ENCODE peak calls at places on chromosomes 11 and 22, in ten cellular contexts. E is GM20000, J is fibroblast of villous mesenchyme, U is thoracic aorta, V is endothelial cell, K is dorsolateral prefrontal cortex, A is PC-9, I is spleen, M is HL-60, S is GM12865. Y is an unnamed sample.

GRCh38 chr11:86938900-86939880 is 16.0 kb downstream of the FZD4 start:
- DNase-seq in K (no peak), V (peak), E (peak), A (no peak), M (no peak), U (no peak), S (peak), J (peak), I (no peak), Y (peak)

GRCh38 chr11:70883973-70884688 is 368.2 kb downstream of the SHANK2 start:
- DNase-seq in A (no peak), I (no peak), K (no peak), E (no peak), J (peak), U (no peak), S (no peak), V (no peak), M (no peak), Y (no peak)

GRCh38 chr11:73931039-73931645 is 19.7 kb upstream of the DNAJB13 start:
- DNase-seq in A (peak), E (peak), J (peak), S (peak), M (peak), U (no peak), I (no peak), V (peak), K (no peak), Y (peak)

GRCh38 chr11:106400949-106401545 is 323.6 kb downstream of the AASDHPPT start:
- DNase-seq in J (no peak), I (no peak), E (no peak), V (no peak), U (no peak), A (no peak), S (no peak), M (no peak), K (no peak), Y (no peak)

GRCh38 chr11:5689551-5689983 is at the start of gene TRIM22:
- DNase-seq in E (peak), I (no peak), U (no peak), J (peak), A (no peak), M (peak), K (no peak), S (peak), V (no peak), Y (peak)

GRCh38 chr11:36577859-36578258 is 10.1 kb downstream of the RAG1 start:
- DNase-seq in V (no peak), M (no peak), U (no peak), K (no peak), S (no peak), A (no peak), E (no peak), I (no peak), J (no peak), Y (no peak)

GRCh38 chr11:3177931-3178330 is 12.8 kb upstream of the OSBPL5 start:
- DNase-seq in E (no peak), J (peak), K (no peak), S (no peak), M (no peak), A (no peak), I (no peak), U (no peak), V (no peak), Y (no peak)

GRCh38 chr11:65577756-65578109 is 1.9 kb downstream of the EHBP1L1 start:
- DNase-seq in K (no peak), V (no peak), J (no peak), E (no peak), A (no peak), I (no peak), U (no peak), M (no peak), S (no peak), Y (no peak)

GRCh38 chr22:26398741-26399153 is 30.3 kb upstream of the ASPHD2 start:
- DNase-seq in U (no peak), J (peak), E (peak), V (peak), I (no peak), M (peak), A (peak), S (peak), K (peak), Y (peak)

GRCh38 chr11:73977856-73978519 is 4.7 kb downstream of the UCP2 start:
- DNase-seq in U (no peak), J (no peak), S (no peak), A (no peak), E (no peak), M (peak), V (no peak), I (peak), K (peak), Y (no peak)

GRCh38 chr22:18996376-18996900 is 60.3 kb upstream of the PRODH start:
- DNase-seq in U (no peak), I (no peak), J (no peak), E (no peak), A (no peak), K (no peak), V (no peak), M (no peak), S (no peak), Y (no peak)

GRCh38 chr22:48536691-48537591 is 1290.7 kb downstream of the BRD1 start:
- DNase-seq in I (no peak), U (peak), J (no peak), E (no peak), M (no peak), V (no peak), A (no peak), K (peak), S (no peak), Y (no peak)

GRCh38 chr22:50524664-50525103 is 714 bp downstream of the SCO2 start:
- DNase-seq in S (no peak), M (no peak), E (no peak), K (no peak), J (no peak), A (no peak), V (no peak), I (no peak), U (no peak), Y (no peak)

DNA sequence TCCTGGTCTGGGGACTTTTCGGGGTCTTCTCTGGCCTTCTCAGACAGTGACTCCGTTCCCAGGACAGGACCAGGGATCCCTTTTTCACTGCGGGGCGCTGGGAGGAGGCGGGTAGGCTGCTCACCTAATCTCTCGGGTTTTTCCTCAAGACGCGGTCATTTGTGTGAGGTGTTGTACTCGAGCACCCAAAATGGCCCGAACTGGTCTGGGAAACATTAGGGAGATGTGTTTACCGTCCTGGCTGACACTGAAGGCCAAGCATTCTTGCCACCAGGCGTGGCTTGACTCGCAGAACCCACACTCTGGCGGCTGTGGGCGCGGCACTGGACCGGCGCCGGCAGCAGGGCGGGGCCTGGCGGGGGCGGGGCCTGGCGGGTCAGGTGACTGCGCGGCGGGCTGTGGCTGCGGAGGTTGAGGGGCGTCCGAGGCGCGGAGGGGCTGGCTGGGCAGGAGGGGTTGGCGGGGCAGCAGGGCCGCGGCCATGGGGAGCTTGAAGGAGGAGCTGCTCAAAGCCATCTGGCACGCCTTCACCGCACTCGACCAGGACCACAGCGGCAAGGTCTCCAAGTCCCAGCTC is at the start of gene SWAP70:
- DNase-seq in I (peak), S (peak), J (peak), A (peak), K (peak), V (peak), E (peak), M (peak), U (peak), Y (peak)
- TF ChIP-seq CTCF in I (peak), S (peak), J (peak), A (no peak), K (peak), V (peak), E (no peak), M (no peak), U (peak), Y (no peak)

DNA sequence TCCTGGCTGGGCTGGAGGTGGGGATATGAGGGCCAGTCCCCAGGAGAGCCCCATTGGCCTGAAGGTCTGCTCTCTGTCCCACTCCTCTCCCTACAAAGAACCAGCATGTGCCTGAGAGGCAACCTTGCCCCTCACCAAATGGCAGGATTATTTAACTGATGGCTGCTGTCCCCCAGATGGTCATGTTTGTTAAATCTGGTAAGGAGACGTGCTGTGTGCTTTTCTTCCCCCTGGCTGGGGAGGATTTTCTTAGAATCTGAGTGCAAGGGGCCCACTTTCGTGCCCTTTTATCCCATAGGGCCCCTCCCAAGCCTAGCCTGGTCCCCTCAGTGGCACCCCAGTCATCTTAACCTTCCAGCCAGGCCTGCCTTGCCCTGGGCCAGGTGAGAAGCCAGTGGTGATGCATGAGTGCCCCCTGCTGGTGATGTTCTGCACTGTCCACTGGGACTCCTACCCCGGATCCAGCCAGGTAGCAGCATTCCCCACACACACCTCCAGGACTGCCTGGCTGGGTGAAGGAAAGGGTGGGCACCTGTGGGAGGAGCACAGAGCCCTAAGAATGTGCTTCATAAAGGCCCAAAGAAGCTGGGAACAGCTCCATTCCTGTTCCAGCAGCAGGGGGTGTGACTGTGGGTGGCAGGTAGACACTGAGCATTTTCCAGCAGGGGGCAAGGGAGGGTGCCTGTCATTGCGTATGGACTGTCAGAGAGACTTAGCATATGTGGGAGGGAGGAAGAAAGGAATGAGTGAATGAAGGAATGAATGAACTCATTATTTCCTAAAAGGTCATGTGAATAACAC is 28.9 kb downstream of the MFNG start:
- DNase-seq in S (peak), A (peak), I (peak), J (peak), V (peak), E (peak), M (peak), U (peak), K (peak), Y (peak)
- TF ChIP-seq CTCF in S (peak), A (peak), I (peak), J (peak), V (peak), E (peak), M (peak), U (peak), K (peak), Y (peak)

DNA sequence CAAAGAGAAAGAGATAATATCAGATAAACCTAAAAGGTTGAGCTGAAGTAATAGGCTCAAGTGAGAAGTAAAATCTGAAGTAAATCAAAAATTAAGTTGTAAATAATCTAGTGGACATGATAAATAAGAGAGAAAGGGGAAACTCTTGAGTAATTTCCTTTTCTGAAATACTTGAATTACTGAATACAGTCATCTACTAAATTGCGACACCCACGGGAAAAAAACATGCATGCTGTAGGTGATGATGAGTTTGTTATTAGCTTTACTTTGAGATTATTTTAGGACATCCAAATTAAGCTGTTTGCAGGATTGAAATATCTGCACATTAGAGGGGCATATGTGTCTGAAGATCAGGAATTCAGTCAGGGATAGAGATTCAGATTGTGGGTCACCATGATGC is 50.0 kb upstream of the CARD18 start:
- DNase-seq in S (no peak), U (no peak), A (no peak), K (no peak), V (no peak), J (peak), I (no peak), E (no peak), M (peak), Y (no peak)
- TF ChIP-seq CTCF in S (no peak), U (no peak), A (no peak), K (no peak), V (no peak), J (no peak), I (no peak), E (no peak), M (no peak), Y (no peak)

GRCh38 chr22:34845391-34845790 is 220.6 kb upstream of the ISX start:
- DNase-seq in U (no peak), E (no peak), S (no peak), M (no peak), A (no peak), K (no peak), J (no peak), I (no peak), V (no peak), Y (no peak)

GRCh38 chr22:34841321-34841901 is 224.5 kb upstream of the ISX start:
- DNase-seq in S (no peak), J (no peak), V (no peak), E (no peak), I (no peak), K (no peak), U (no peak), A (no peak), M (no peak), Y (peak)

GRCh38 chr22:34841911-34842310 is 224.0 kb upstream of the ISX start:
- DNase-seq in E (no peak), I (no peak), J (no peak), V (no peak), U (no peak), A (no peak), M (no peak), K (no peak), S (no peak), Y (no peak)

GRCh38 chr22:34847072-34847471 is 218.9 kb upstream of the ISX start:
- DNase-seq in J (no peak), A (no peak), M (no peak), K (no peak), U (no peak), I (no peak), V (no peak), S (peak), E (no peak), Y (no peak)

DNA sequence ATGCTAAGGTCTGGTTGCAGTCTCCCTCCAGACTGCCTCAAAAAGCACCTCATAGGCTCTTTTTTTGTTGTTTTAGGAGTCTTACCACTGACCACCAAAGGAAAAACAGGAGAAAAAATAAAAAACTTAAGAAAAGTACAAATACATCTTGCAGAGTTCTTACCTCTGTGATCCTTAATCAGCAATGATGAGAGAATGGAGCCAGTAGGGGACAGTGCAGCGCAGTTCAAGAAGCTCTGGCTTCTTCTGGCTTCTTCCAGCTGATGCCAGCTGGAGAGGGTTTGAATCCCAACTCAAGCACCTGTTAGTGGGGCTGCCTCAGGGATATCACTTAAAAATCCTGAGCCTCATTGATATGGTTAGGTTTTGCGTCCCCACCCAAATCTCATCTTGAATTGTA is 223.3 kb upstream of the ISX start:
- DNase-seq in E (no peak), U (no peak), A (no peak), I (no peak), K (no peak), J (no peak), V (no peak), S (no peak), M (no peak), Y (peak)
- TF ChIP-seq CTCF in E (no peak), U (no peak), A (no peak), I (no peak), K (no peak), J (no peak), V (no peak), S (no peak), M (no peak), Y (peak)

GRCh38 chr11:119705362-119705761 is 23.6 kb downstream of the NECTIN1 start:
- DNase-seq in V (no peak), J (no peak), U (no peak), M (no peak), K (no peak), E (no peak), I (no peak), A (no peak), S (no peak), Y (no peak)

GRCh38 chr11:119706029-119706428 is 23.0 kb downstream of the NECTIN1 start:
- DNase-seq in S (no peak), M (no peak), U (no peak), I (no peak), J (no peak), K (no peak), V (no peak), E (no peak), A (no peak), Y (no peak)

GRCh38 chr11:119709171-119709570 is 19.8 kb downstream of the NECTIN1 start:
- DNase-seq in U (no peak), S (no peak), V (no peak), A (no peak), K (no peak), J (no peak), E (no peak), M (no peak), I (no peak), Y (no peak)

GRCh38 chr11:119704849-119705248 is 24.2 kb downstream of the NECTIN1 start:
- DNase-seq in A (no peak), M (no peak), U (no peak), K (no peak), J (no peak), S (no peak), I (no peak), E (no peak), V (no peak), Y (no peak)

DNA sequence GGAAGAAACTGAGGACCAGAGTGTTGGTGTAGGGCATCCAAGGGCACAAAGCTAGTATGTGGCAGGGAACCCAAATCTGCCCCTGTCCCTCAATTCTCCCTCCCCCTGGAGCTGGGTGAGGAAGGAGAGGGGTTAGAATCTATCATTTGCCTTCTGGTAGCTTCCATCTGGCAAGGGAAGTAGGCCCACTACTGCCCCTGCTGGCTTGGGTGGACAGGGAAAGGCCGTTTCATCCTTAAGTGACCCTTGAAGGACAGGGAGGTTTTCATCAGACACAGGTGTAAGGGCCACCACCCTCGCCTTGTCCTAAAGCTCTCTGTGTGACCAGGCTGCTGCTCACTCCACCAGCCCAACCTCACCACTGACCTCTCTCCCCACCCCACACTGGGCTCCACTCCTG is 22.1 kb downstream of the NECTIN1 start:
- DNase-seq in E (no peak), S (no peak), I (no peak), J (no peak), U (no peak), V (peak), M (no peak), A (no peak), K (no peak), Y (peak)
- TF ChIP-seq CTCF in E (no peak), S (no peak), I (no peak), J (peak), U (no peak), V (no peak), M (no peak), A (peak), K (no peak), Y (peak)

DNA sequence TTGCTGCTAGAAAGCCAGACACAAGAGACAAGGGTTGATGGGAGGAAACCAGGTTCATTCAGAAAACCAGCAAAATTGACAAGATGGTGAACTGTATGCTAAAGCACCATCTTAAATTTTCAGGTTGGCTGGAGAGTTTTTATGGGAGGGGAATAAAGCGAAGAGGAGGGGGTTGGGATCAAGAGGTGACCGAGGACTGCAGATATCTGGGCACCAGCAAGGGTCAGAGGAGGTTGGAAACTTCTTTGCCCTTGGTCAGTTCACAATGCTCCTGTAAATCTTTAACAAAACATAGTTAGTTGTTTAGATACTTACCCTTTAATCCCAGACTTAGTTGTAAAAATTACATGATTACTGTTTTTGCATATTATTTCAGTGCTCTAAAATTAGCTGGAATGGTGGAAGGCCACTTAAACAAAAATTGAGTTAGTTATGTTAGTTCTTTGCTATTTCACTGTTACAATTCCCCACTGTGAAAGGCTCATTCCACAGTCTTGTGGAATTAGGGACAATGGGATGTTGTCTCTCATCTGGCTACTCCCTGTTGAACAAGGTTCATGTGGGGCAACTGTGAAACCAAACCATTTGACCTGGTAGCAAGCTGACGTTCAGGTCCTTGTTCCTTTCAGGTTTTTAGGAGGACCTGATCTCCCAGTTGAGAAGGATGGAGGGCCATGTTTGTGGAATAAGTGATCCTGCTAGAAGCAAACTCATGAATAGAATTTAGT is 30.6 kb upstream of the QSER1 start:
- DNase-seq in A (no peak), U (no peak), K (no peak), M (no peak), V (no peak), E (no peak), S (no peak), J (no peak), I (no peak), Y (no peak)
- TF ChIP-seq CTCF in A (no peak), U (no peak), K (no peak), M (no peak), V (no peak), E (no peak), S (no peak), J (no peak), I (no peak), Y (no peak)

GRCh38 chr22:38097557-38098409 is 12.7 kb downstream of the BAIAP2L2 start:
- DNase-seq in A (no peak), K (peak), S (peak), J (peak), V (peak), E (no peak), U (no peak), M (no peak), I (no peak), Y (peak)
- TF ChIP-seq CTCF in A (no peak), K (no peak), S (peak), J (peak), V (peak), E (no peak), U (peak), M (no peak), I (no peak), Y (peak)

DNA sequence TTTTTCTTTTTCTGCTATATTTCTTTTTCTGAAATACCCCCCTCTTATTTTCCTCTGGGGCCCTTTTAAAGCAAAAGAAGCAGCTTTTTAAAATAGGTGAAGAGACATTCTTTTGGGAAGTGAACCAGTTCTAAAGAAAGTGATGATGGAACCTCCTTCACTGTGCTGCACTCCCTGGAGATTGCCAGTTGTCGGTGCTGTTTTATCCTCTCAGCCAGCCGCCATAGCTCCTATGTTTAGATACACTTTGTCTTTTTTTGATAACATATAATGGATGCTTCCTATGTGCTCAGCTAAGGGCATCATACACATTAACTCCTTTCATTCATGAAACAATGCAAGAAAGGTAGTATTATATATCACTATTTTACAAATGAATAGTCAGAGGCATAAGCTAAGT is 14.0 kb downstream of the CFAP300 start:
- DNase-seq in J (peak), E (no peak), A (no peak), U (no peak), V (no peak), I (no peak), S (no peak), M (no peak), K (no peak), Y (peak)
- TF ChIP-seq CTCF in J (peak), E (no peak), A (no peak), U (no peak), V (no peak), I (no peak), S (no peak), M (no peak), K (no peak), Y (peak)

GRCh38 chr22:46845281-46846153 is 83.1 kb downstream of the TBC1D22A start:
- DNase-seq in I (no peak), U (no peak), S (no peak), V (no peak), A (no peak), J (peak), M (no peak), E (no peak), K (peak), Y (no peak)
- TF ChIP-seq CTCF in I (peak), U (no peak), S (no peak), V (no peak), A (peak), J (peak), M (no peak), E (no peak), K (peak), Y (peak)